ENCODE peak calls at places on chromosome 7, in six cellular contexts. One of them, this sample, is unnamed.

GRCh38 chr7:20219446-20220292 is 2.5 kb upstream of the MACC1 start:
- DNase-seq in memory B cell: peak
- DNase-seq in gastrocnemius medialis: peak
- DNase-seq in HS-5: peak
- DNase-seq in NCI-H2081: peak
- DNase-seq in mucosa of descending colon: peak
- DNase-seq in this sample: peak

GRCh38 chr7:112882022-112882421 is 91.8 kb upstream of the TMEM168 start:
- DNase-seq in memory B cell: no peak
- DNase-seq in NCI-H2081: no peak
- DNase-seq in gastrocnemius medialis: no peak
- DNase-seq in mucosa of descending colon: no peak
- DNase-seq in HS-5: no peak
- DNase-seq in this sample: no peak

GRCh38 chr7:139509535-139509934 is 13.9 kb upstream of the CLEC2L start:
- DNase-seq in mucosa of descending colon: no peak
- DNase-seq in gastrocnemius medialis: no peak
- DNase-seq in NCI-H2081: no peak
- DNase-seq in HS-5: no peak
- DNase-seq in memory B cell: no peak
- DNase-seq in this sample: no peak

GRCh38 chr7:112869111-112869774 is 79.0 kb upstream of the TMEM168 start:
- DNase-seq in NCI-H2081: no peak
- DNase-seq in mucosa of descending colon: peak
- DNase-seq in memory B cell: peak
- DNase-seq in HS-5: no peak
- DNase-seq in gastrocnemius medialis: peak
- DNase-seq in this sample: no peak

GRCh38 chr7:11951909-11952308 is 119.9 kb upstream of the THSD7A start:
- DNase-seq in NCI-H2081: no peak
- DNase-seq in gastrocnemius medialis: no peak
- DNase-seq in memory B cell: no peak
- DNase-seq in HS-5: no peak
- DNase-seq in mucosa of descending colon: no peak
- DNase-seq in this sample: no peak

GRCh38 chr7:142793156-142793555 is 22.4 kb downstream of the PRSS2 start:
- DNase-seq in mucosa of descending colon: no peak
- DNase-seq in HS-5: no peak
- DNase-seq in NCI-H2081: no peak
- DNase-seq in memory B cell: no peak
- DNase-seq in gastrocnemius medialis: no peak
- DNase-seq in this sample: no peak

GRCh38 chr7:98831641-98832221 is 38.1 kb downstream of the TMEM130 start:
- DNase-seq in HS-5: no peak
- DNase-seq in mucosa of descending colon: peak
- DNase-seq in NCI-H2081: no peak
- DNase-seq in memory B cell: no peak
- DNase-seq in gastrocnemius medialis: no peak
- DNase-seq in this sample: no peak

GRCh38 chr7:55964802-55965470 is 551 bp downstream of the NIPSNAP2 start:
- DNase-seq in memory B cell: no peak
- DNase-seq in gastrocnemius medialis: peak
- DNase-seq in mucosa of descending colon: peak
- DNase-seq in NCI-H2081: peak
- DNase-seq in HS-5: no peak
- DNase-seq in this sample: no peak